ENCODE peak calls at places on chromosome 3, in four cellular contexts. V, S, K and F are unnamed samples.

GRCh38 chr3:14336414-14337285 is 65.8 kb upstream of the SLC6A6 start:
- DNase-seq in K (no peak), V (no peak), S (no peak), F (no peak)

GRCh38 chr3:24513463-24513862 is 18.8 kb upstream of the THRB start:
- DNase-seq in V (no peak), S (no peak), K (no peak), F (no peak)

GRCh38 chr3:156941311-156941710 is 115.2 kb downstream of the LEKR1 start:
- DNase-seq in V (no peak), K (no peak), S (no peak), F (no peak)

GRCh38 chr3:123167686-123168085 is 34.1 kb upstream of the SEC22A start:
- DNase-seq in K (no peak), S (no peak), V (no peak), F (no peak)

GRCh38 chr3:98733778-98734281 is 29.3 kb upstream of the ST3GAL6 start:
- DNase-seq in S (no peak), V (no peak), K (no peak), F (peak; percentile 68)

GRCh38 chr3:48739955-48740823 is 23.2 kb upstream of the IP6K2 start:
- DNase-seq in S (peak; percentile 92), V (peak; percentile 94), K (peak; percentile 87), F (peak; percentile 79)

GRCh38 chr3:42033741-42034140 is 57.4 kb upstream of the TRAK1 start:
- DNase-seq in S (no peak), K (no peak), V (no peak), F (no peak)

GRCh38 chr3:16183601-16184270 is 9.3 kb downstream of the GALNT15 start:
- DNase-seq in K (no peak), S (no peak), V (peak; percentile 69), F (no peak)

GRCh38 chr3:167736264-167736787 is 805 bp downstream of the SERPINI1 start:
- DNase-seq in K (no peak), S (no peak), V (no peak), F (no peak)

GRCh38 chr3:141802316-141803077 is 39.3 kb downstream of the GRK7 start:
- DNase-seq in V (no peak), K (no peak), S (no peak), F (no peak)

GRCh38 chr3:46693897-46694235 is 387 bp upstream of the ALS2CL start:
- DNase-seq in K (no peak), V (peak; percentile 81), S (no peak), F (no peak)

GRCh38 chr3:172332256-172333041 is 115.8 kb downstream of the GHSR start:
- DNase-seq in K (peak; percentile 24), S (no peak), V (no peak), F (peak; percentile 54)

GRCh38 chr3:21274000-21274671 is 476.9 kb downstream of the ZNF385D start:
- DNase-seq in V (no peak), S (no peak), K (no peak), F (no peak)

GRCh38 chr3:175851541-175851940 is 992.4 kb downstream of the NAALADL2 start:
- DNase-seq in S (no peak), K (no peak), V (no peak), F (no peak)

GRCh38 chr3:129040579-129041300 is 19.8 kb upstream of the GP9 start:
- DNase-seq in S (no peak), K (no peak), V (no peak), F (no peak)

GRCh38 chr3:100060685-100061484 is 53.4 kb downstream of the FILIP1L start:
- DNase-seq in K (no peak), V (no peak), S (no peak), F (peak; percentile 65)

GRCh38 chr3:130345487-130346079 is at the start of gene COL6A5:
- DNase-seq in V (no peak), K (no peak), S (peak; percentile 3), F (no peak)

GRCh38 chr3:40920041-40920440 is 279.3 kb upstream of the CTNNB1 start:
- DNase-seq in S (no peak), K (no peak), V (peak; percentile 21), F (peak; percentile 18)

GRCh38 chr3:111324645-111325044 is 217.4 kb upstream of the CD96 start:
- DNase-seq in S (no peak), V (no peak), K (no peak), F (no peak)
- H3K4me3 ChIP-seq in S (no peak overlapping the region), V (no peak overlapping the region), K (no peak overlapping the region), F (no peak overlapping the region)

GRCh38 chr3:194817592-194818325 is 132.1 kb downstream of the FAM43A start:
- DNase-seq in V (no peak), K (no peak), S (no peak), F (no peak)
- TF ChIP-seq CTCF in V (no peak), K (no peak), S (no peak), F (no peak)

GRCh38 chr3:187072102-187072501 is 67.2 kb downstream of the RPL39L start:
- DNase-seq in S (no peak), V (no peak), K (no peak), F (peak; percentile 22)
- H3K4me3 ChIP-seq in S (no peak overlapping the region), V (no peak overlapping the region), K (no peak overlapping the region), F (no peak overlapping the region)

GRCh38 chr3:186724911-186725310 is 7.8 kb downstream of the KNG1 start:
- DNase-seq in V (no peak), S (no peak), K (no peak), F (no peak)

GRCh38 chr3:186719945-186720739 is 3.0 kb downstream of the KNG1 start:
- DNase-seq in V (no peak), S (no peak), K (no peak), F (no peak)

GRCh38 chr3:186717039-186717457 is at the start of gene KNG1:
- DNase-seq in K (no peak), S (no peak), V (no peak), F (no peak)

GRCh38 chr3:186722457-186722856 is 5.3 kb downstream of the KNG1 start:
- DNase-seq in S (no peak), K (peak; percentile 21), V (no peak), F (no peak)
- TF ChIP-seq CTCF in S (no peak), K (peak; percentile 44), V (no peak), F (no peak)

GRCh38 chr3:75396316-75396802 is 267.8 kb upstream of the FRG2C start:
- DNase-seq in V (no peak), K (no peak), S (no peak), F (no peak)
- H3K4me3 ChIP-seq in V (peak overlapping the region; percentile 50), K (no peak overlapping the region), S (no peak overlapping the region), F (no peak overlapping the region)

GRCh38 chr3:188153498-188153948 is 434 bp upstream of the LPP start:
- DNase-seq in S (peak; percentile 76), V (peak; percentile 95), K (peak; percentile 84), F (no peak)

GRCh38 chr3:188152660-188153497 is 1.1 kb upstream of the LPP start:
- DNase-seq in V (peak; percentile 80), K (peak; percentile 16), S (peak; percentile 41), F (peak; percentile 8)

GRCh38 chr3:188154758-188155574 is 1.0 kb downstream of the LPP start:
- DNase-seq in K (no peak), V (no peak), S (no peak), F (no peak)

GRCh38 chr3:188156051-188156450 is 2.1 kb downstream of the LPP start:
- DNase-seq in K (no peak), V (no peak), S (no peak), F (no peak)

DNA sequence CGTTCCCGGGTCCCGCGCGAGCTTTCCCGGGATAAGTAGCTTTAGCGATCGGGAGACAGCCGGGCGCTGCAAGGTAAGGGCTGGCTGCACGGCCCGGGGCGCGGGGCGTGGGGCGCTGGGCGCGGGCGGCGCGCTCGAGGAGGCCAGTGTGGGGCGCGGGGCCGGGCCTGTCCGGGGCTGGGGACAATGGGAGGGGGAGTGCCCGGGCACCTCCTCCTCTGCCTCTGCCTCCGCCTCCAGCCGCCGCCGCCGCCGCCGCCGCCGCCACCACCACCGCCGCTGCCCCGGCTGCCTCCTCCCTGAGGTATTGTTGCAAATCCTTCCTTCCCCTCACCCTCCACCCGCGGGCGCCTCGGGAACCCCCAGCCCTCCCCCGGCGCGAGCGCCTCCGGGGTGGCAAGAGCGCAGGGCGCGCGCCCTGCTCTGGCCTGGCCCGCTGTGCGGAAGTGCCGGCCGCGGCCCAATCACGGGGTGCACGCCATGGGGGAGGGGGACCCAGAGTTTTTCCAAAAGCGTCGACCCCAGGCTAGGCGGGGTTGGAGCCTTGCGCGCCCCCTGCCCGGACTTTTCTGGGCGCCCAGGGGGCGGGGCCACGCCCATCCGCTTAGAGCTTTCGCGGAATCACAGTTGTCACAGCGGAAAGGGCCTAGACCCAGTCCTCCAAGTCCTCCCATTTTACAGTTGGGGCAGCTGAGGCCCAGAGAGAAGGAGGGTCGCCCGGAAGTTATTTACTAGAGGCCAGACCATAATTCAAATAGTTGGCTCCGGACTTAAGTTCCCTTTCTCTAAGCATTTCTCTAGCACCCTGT is at the start of gene LPP:
- DNase-seq in K (peak; percentile 69), V (peak; percentile 90), S (peak; percentile 82), F (peak; percentile 77)
- TF ChIP-seq CTCF in K (no peak), V (no peak), S (no peak), F (no peak)

GRCh38 chr3:10268930-10269329 is 20.7 kb downstream of the TATDN2 start:
- DNase-seq in K (no peak), V (no peak), S (no peak), F (no peak)

GRCh38 chr3:10265833-10266232 is 17.6 kb downstream of the TATDN2 start:
- DNase-seq in K (no peak), S (no peak), V (no peak), F (no peak)

GRCh38 chr3:10263549-10264363 is 15.5 kb downstream of the TATDN2 start:
- DNase-seq in V (no peak), S (no peak), K (peak; percentile 79), F (peak; percentile 45)

GRCh38 chr3:10269443-10269842 is 21.2 kb downstream of the TATDN2 start:
- DNase-seq in K (no peak), S (no peak), V (no peak), F (no peak)

GRCh38 chr3:10268116-10268515 is 19.9 kb downstream of the TATDN2 start:
- DNase-seq in S (no peak), V (no peak), K (no peak), F (no peak)
- H3K4me3 ChIP-seq in S (no peak overlapping the region), V (no peak overlapping the region), K (no peak overlapping the region), F (no peak overlapping the region)

DNA sequence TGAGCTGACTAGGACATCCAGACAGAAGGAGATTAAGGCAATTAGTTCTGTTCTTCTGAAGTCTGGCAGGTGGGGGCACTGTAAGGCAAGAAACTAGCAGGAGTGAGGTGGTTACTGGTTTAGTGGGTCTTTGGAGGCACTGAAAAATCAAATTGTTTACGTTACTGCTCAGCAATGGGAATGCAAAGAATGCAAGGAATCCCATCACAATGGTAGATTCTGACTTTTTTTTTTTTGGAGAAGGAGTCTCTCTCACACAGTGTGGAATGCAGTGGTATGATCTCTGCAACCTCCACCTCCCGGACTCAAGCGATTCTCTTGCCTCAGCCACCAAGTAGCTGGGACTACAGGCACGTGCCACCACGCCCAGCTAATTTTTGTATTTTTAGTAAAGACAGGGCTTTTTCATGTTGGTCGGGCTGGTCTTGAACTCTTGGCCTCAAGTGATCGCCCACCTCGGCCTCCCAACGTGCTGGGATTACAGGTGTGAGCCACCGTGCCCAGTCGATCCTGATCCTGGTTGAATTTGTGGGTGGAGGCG is 16.4 kb downstream of the FAM107A start:
- DNase-seq in K (peak; percentile 42), S (no peak), V (no peak), F (no peak)
- TF ChIP-seq CTCF in K (peak; percentile 33), S (peak; percentile 16), V (no peak), F (no peak)

DNA sequence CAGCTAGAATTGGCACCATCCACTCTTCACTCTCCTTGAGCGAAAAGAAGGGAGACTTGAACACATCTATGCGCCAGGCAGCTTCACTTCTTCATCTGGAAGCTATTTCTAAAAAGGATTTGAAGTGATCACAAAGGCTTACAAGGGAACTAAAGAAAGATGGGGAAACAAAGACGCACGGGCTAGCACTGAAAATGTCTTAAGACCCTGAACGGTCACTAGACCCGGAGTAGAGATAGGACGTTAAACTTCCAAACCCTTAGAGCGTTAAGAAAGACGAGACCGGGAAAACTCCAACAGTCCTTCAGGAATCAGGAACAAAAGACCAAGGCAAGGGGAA is 47.5 kb upstream of the EPHB3 start:
- DNase-seq in K (no peak), S (no peak), V (no peak), F (no peak)
- H3K4me3 ChIP-seq in K (no peak overlapping the region), S (peak overlapping the region; percentile 22), V (peak overlapping the region; percentile 66), F (no peak overlapping the region)